ENCODE peak calls at places on chromosomes 6 and 20, in eight cellular contexts. M is NCI-H510A treated with DMSO at 0.1 percent for 48 hours; V is activated CD4-positive, alpha-beta T cell treated with anti-CD3 and anti-CD28 coated beads, Interleukin-2, amount 50 U/mL, for 48 hours; Z is OCI-LY7; Q is activated naive CD4-positive, alpha-beta T cell treated with anti-CD3 and anti-CD28 coated beads, Interleukin-2, amount 10 ng/mL, durations not matched to agents 7 days and 5 days; D is foreskin fibroblast; P is left kidney; T is neural crest cell. W is an unnamed sample.

GRCh38 chr20:44693625-44694024 is 21.5 kb upstream of the CCN5 start:
- DNase-seq in T (no peak), D (no peak), M (no peak), Q (no peak), Z (no peak), P (no peak), V (no peak), W (no peak)

GRCh38 chr6:166960609-166960978 is 4.2 kb upstream of the RNASET2 start:
- DNase-seq in D (no peak), P (no peak), Z (no peak), M (no peak), T (no peak), Q (no peak), V (no peak), W (no peak)

GRCh38 chr6:32945106-32945761 is 4.4 kb upstream of the HLA-DMB start:
- DNase-seq in V (peak), D (peak), Z (peak), M (no peak), P (peak), Q (no peak), T (no peak), W (no peak)

GRCh38 chr20:33667245-33668086 is 723 bp downstream of the ACTL10 start:
- DNase-seq in V (peak), T (peak), M (peak), Q (peak), D (peak), P (peak), Z (peak), W (no peak)

GRCh38 chr6:159821726-159822125 is 21.6 kb downstream of the PNLDC1 start:
- DNase-seq in P (no peak), V (no peak), Z (no peak), D (no peak), Q (no peak), M (no peak), T (no peak), W (no peak)

GRCh38 chr20:20463933-20464374 is 96.0 kb downstream of the INSM1 start:
- DNase-seq in P (peak), D (peak), Q (no peak), T (peak), V (no peak), Z (peak), M (peak), W (no peak)

GRCh38 chr6:46688117-46688965 is 656 bp downstream of the TDRD6 start:
- DNase-seq in M (no peak), V (no peak), Q (no peak), Z (no peak), T (no peak), D (no peak), P (no peak), W (no peak)

GRCh38 chr6:152087701-152088100 is 280.2 kb downstream of the ESR1 start:
- DNase-seq in P (no peak), D (peak), Q (no peak), V (no peak), M (no peak), T (no peak), Z (no peak), W (no peak)

GRCh38 chr20:60729119-60729900 is 522.8 kb upstream of the CDH4 start:
- DNase-seq in T (no peak), M (no peak), D (no peak), Q (no peak), Z (no peak), V (no peak), P (no peak), W (no peak)

GRCh38 chr20:46230811-46231282 is 77.5 kb downstream of the CDH22 start:
- DNase-seq in T (peak), Q (no peak), P (peak), Z (peak), D (peak), M (peak), V (peak), W (no peak)

GRCh38 chr20:37492945-37493344 is 28.1 kb upstream of the NNAT start:
- DNase-seq in P (no peak), D (no peak), V (no peak), M (no peak), Z (no peak), T (no peak), Q (no peak), W (no peak)

GRCh38 chr20:6769953-6770831 is 2.7 kb downstream of the BMP2 start:
- DNase-seq in Z (no peak), V (no peak), M (no peak), Q (no peak), P (peak), T (no peak), D (peak), W (no peak)

GRCh38 chr6:76124010-76124409 is 51.5 kb upstream of the IMPG1 start:
- DNase-seq in V (no peak), T (no peak), P (no peak), Q (no peak), Z (no peak), D (no peak), M (no peak), W (no peak)

GRCh38 chr6:154347981-154348380 is 8.6 kb downstream of the IPCEF1 start:
- DNase-seq in D (no peak), P (peak), Z (no peak), V (no peak), M (no peak), T (no peak), Q (no peak), W (no peak)

GRCh38 chr6:710601-711571 is 17.9 kb upstream of the EXOC2 start:
- DNase-seq in T (peak), D (peak), M (peak), Q (peak), V (peak), Z (peak), P (peak), W (no peak)

GRCh38 chr20:19463597-19463996 is 251.2 kb downstream of the SLC24A3 start:
- DNase-seq in P (no peak), T (no peak), Q (no peak), V (no peak), Z (no peak), D (no peak), M (no peak), W (no peak)

W was measured in SK-N-DZ.